ENCODE peak calls at places on chromosomes 12 and 14, in six cellular contexts. V, O, J, P, W and N are unnamed samples.

GRCh38 chr12:31118347-31118830 is 44.7 kb downstream of the DDX11 start:
- DNase-seq in V (peak), O (no peak), J (no peak), P (no peak), W (peak), N (no peak)

GRCh38 chr12:94563261-94563660 is 87.1 kb downstream of the TMCC3 start:
- DNase-seq in V (no peak), O (peak), J (no peak), P (no peak), W (no peak), N (no peak)

GRCh38 chr12:3311027-3311402 is 180.0 kb upstream of the PRMT8 start:
- DNase-seq in V (no peak), O (no peak), J (peak), P (no peak), W (no peak), N (no peak)

GRCh38 chr14:42683690-42684089 is 1077.0 kb downstream of the LRFN5 start:
- DNase-seq in V (no peak), O (no peak), J (no peak), P (no peak), W (no peak), N (no peak)

GRCh38 chr14:68978550-68978911 is 571 bp downstream of the ACTN1 start:
- DNase-seq in V (peak), O (peak), J (peak), P (peak), W (peak), N (no peak)

GRCh38 chr12:122986258-122986871 is 5.9 kb downstream of the ARL6IP4 start:
- DNase-seq in V (no peak), O (no peak), J (no peak), P (no peak), W (no peak), N (peak)

GRCh38 chr14:85731198-85731597 is 201.3 kb downstream of the FLRT2 start:
- DNase-seq in V (no peak), O (peak), J (no peak), P (no peak), W (no peak), N (no peak)

GRCh38 chr14:105165761-105166485 is 2.7 kb downstream of the JAG2 start:
- DNase-seq in V (no peak), O (no peak), J (peak), P (no peak), W (no peak), N (no peak)

GRCh38 chr12:9032202-9032964 is 43.0 kb downstream of the KLRG1 start:
- DNase-seq in V (no peak), O (no peak), J (no peak), P (no peak), W (no peak), N (no peak)

GRCh38 chr12:130799051-130799450 is 40.0 kb downstream of the STX2 start:
- DNase-seq in V (no peak), O (no peak), J (no peak), P (no peak), W (no peak), N (no peak)

GRCh38 chr14:88202296-88202695 is 120.8 kb downstream of the KCNK10 start:
- DNase-seq in V (no peak), O (no peak), J (no peak), P (no peak), W (no peak), N (no peak)

GRCh38 chr14:58572092-58572853 is 65.5 kb upstream of the DACT1 start:
- DNase-seq in V (no peak), O (no peak), J (no peak), P (no peak), W (no peak), N (no peak)

GRCh38 chr14:106872619-106873446 is 1346.5 kb downstream of the TMEM121 start:
- DNase-seq in V (peak), O (peak), J (peak), P (no peak), W (no peak), N (no peak)

GRCh38 chr14:106876711-106877110 is 1350.3 kb downstream of the TMEM121 start:
- DNase-seq in V (no peak), O (no peak), J (no peak), P (no peak), W (no peak), N (no peak)

GRCh38 chr14:106877527-106877926 is 1351.1 kb downstream of the TMEM121 start:
- DNase-seq in V (no peak), O (no peak), J (no peak), P (no peak), W (no peak), N (no peak)

GRCh38 chr14:106874365-106874764 is 1348.0 kb downstream of the TMEM121 start:
- DNase-seq in V (no peak), O (no peak), J (no peak), P (no peak), W (no peak), N (no peak)

GRCh38 chr14:106875503-106875902 is 1349.1 kb downstream of the TMEM121 start:
- DNase-seq in V (no peak), O (no peak), J (no peak), P (no peak), W (no peak), N (no peak)
- TF ChIP-seq CTCF in V (peak), O (peak), J (no peak), P (no peak), W (no peak), N (peak)

DNA sequence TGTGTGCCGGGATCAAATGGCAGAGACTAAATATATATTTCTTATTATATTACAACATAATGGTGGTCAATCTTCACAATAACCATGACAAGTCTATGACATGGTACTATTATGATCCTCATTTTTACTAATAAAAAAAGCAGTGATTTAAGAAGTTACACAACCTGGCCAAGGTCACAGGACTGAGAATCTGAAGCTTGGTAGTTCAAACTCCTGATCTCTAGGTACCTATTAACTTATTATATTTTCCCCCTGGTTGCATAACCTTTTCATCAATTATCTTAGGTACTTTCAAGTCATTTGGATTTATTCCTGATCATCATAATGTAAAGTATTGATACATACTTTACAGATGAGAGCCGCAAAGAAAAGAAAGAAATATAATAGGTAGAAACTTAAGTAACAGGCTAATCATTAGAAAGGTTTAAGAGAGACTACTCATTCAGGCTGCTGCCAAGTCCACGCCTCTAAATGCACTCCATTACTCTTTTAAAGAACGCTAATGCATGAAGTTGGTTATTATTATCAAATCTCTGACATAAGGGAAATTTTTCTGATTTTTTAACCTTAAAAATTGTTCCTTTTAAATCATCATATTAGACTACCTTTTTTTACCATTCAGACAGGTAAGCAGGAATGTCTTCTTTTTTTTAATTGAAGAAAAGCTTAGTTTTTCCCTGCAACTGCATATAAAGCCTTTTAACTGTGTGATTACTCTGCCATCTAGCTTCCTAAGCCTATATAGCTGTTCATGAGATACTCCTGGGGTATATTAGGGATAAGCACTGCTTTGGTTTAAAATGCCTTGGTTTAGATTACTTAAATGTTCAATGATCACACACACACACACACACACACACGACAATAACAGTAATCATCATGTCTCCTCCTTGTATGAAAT is 35.6 kb downstream of the RPS29 start:
- DNase-seq in V (peak), O (no peak), J (no peak), P (no peak), W (no peak), N (no peak)
- TF ChIP-seq CTCF in V (peak), O (peak), J (peak), P (peak), W (no peak), N (peak)

GRCh38 chr14:98489115-98489514 is 782.9 kb downstream of the BCL11B start:
- DNase-seq in V (no peak), O (no peak), J (no peak), P (no peak), W (no peak), N (no peak)

GRCh38 chr14:98498019-98498885 is 773.7 kb downstream of the BCL11B start:
- DNase-seq in V (no peak), O (no peak), J (no peak), P (no peak), W (no peak), N (no peak)

DNA sequence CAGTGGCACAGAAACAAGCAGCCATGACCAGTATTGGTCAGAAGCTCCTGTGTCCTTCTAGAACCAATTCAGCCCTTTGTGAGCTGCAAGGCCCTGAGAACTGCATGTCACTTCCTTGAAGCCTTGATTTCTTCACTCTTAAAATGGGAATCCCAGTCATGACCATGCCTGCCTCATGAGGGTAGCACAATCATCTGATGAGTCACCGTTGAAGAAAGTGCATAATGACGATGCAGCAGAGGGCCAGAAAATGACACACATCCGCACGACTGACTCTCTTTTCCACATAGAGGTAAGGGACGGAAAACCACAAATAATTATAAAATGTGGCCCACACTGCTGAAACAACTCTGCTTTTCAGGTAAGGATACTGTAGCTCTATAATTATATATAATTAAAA is 777.4 kb downstream of the BCL11B start:
- DNase-seq in V (no peak), O (no peak), J (no peak), P (no peak), W (no peak), N (no peak)
- TF ChIP-seq CTCF in V (no peak), O (no peak), J (no peak), P (no peak), W (no peak), N (no peak)

DNA sequence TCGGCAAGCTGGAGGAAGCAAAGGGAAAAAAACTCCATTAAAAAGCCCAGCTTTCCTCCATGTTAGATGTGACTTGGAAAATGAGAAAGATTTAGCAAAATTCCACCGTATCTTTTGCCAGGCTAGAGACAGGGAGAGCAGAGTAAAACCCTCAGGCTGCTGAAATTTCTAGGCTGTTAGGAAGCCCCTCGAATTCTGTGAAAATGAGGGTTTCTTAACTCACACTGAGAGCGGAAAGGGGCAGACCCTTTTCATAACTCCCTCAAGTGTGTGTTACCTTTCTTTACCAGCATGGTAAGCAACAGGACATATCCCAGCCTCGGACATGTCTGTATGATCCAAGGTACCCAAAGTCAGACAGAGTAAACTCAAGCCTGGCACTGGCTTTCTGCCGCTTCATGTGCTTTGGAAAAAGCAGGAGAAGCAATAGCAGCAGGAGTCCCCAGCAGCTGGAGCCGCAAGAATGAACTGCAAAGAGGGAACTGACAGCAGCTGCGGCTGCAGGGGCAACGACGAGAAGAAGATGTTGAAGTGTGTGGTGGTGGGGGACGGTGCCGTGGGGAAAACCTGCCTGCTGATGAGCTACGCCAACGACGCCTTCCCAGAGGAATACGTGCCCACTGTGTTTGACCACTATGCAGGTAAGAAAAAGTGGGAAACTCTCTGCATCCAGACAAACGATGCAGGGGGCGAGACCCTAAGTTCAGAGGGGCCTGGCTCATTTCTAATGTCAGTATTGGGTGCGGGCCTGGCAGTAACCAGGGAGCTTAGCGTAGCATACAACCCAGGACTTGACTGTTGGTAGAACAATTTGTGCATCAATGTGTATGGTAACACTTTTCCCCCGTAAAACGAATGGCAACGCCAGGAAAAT is at the start of gene RHOJ:
- DNase-seq in V (no peak), O (peak), J (no peak), P (peak), W (peak), N (peak)
- TF ChIP-seq CTCF in V (no peak), O (no peak), J (no peak), P (no peak), W (no peak), N (peak)

DNA sequence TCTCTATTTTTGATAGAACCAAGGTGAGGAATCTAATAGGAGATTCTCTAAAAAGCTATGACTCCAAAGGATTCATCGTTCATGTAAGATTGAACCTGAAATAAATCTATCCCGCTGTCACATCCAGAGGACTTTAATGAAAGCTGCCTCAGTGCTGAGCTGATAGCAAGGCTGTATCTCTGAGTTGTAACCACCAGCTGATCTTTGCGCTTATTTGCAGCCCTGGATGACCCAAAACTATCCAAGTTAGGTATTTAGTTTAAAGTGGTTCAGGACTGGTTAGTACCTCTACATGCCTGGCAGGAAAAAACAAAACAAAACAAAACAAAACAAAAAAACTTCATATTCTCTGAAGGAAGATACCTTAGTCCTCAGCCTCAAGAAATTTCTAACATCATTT is 8.8 kb upstream of the ANKRD33 start:
- DNase-seq in V (no peak), O (no peak), J (no peak), P (no peak), W (no peak), N (no peak)
- TF ChIP-seq CTCF in V (no peak), O (no peak), J (no peak), P (no peak), W (no peak), N (no peak)

GRCh38 chr14:61217516-61217915 is 63.6 kb downstream of the TMEM30B start:
- DNase-seq in V (no peak), O (peak), J (no peak), P (no peak), W (no peak), N (no peak)

GRCh38 chr14:61218765-61219164 is 62.4 kb downstream of the TMEM30B start:
- DNase-seq in V (peak), O (peak), J (no peak), P (no peak), W (no peak), N (no peak)

GRCh38 chr14:61219256-61219655 is 61.9 kb downstream of the TMEM30B start:
- DNase-seq in V (no peak), O (no peak), J (no peak), P (no peak), W (no peak), N (no peak)

GRCh38 chr14:61218157-61218556 is 63.0 kb downstream of the TMEM30B start:
- DNase-seq in V (no peak), O (no peak), J (no peak), P (no peak), W (no peak), N (no peak)

DNA sequence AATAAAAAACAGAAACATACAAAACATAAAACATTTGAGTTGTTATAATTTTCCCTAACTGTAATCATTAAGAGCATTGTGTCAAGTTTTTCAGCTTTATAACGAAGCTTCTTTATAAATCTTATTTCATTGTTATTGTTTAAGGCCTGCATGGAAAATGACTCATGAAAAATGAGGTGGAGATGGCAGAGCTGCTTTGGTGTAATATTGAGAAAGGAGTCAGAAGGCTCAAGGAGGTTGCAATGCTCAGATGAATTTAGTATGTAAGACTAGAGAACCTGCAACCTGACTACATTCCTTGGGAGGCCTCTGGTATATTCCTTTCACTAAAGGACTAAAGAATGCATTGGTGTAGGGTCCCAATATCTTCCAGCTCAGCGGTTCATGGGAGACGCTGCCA is 61.5 kb downstream of the TMEM30B start:
- DNase-seq in V (no peak), O (no peak), J (no peak), P (no peak), W (no peak), N (no peak)
- TF ChIP-seq CTCF in V (no peak), O (no peak), J (no peak), P (no peak), W (no peak), N (no peak)